ENCODE peak calls at places on chromosome 16, in nine cellular contexts. O, C, X, F, N, T, P, E and U are unnamed samples.

GRCh38 chr16:75580-76501 is 2.2 kb upstream of the MPG start:
- DNase-seq in F (peak; percentile 41), O (peak; percentile 95), P (peak; percentile 61), X (peak; percentile 62), C (no peak), N (peak; percentile 40), T (peak; percentile 87), E (peak; percentile 85), U (peak; percentile 93)

GRCh38 chr16:66886914-66887313 is 6.6 kb downstream of the PDP2 start:
- DNase-seq in T (no peak), X (no peak), N (no peak), F (no peak), E (peak; percentile 32), P (no peak), O (peak; percentile 53), C (no peak), U (no peak)

GRCh38 chr16:19213885-19214284 is 45.8 kb downstream of the SYT17 start:
- DNase-seq in E (no peak), N (peak; percentile 8), C (no peak), O (no peak), P (no peak), X (no peak), F (no peak), T (no peak), U (no peak)

GRCh38 chr16:74499114-74499513 is 77.8 kb upstream of the CLEC18B start:
- DNase-seq in N (no peak), F (no peak), T (no peak), C (no peak), X (no peak), O (no peak), E (no peak), P (no peak), U (no peak)

GRCh38 chr16:87323727-87324410 is 6.7 kb upstream of the C16orf95 start:
- DNase-seq in X (no peak), E (no peak), C (no peak), P (no peak), O (no peak), N (no peak), T (no peak), F (no peak), U (no peak)

GRCh38 chr16:48559462-48560211 is 50.3 kb downstream of the N4BP1 start:
- DNase-seq in T (no peak), P (no peak), O (no peak), E (no peak), N (no peak), F (no peak), X (no peak), C (no peak), U (no peak)

GRCh38 chr16:57966133-57966805 is 4.7 kb downstream of the CNGB1 start:
- DNase-seq in C (no peak), F (no peak), T (no peak), N (no peak), O (peak; percentile 50), X (no peak), E (no peak), P (no peak), U (peak; percentile 37)

GRCh38 chr16:3691778-3692177 is 25.5 kb downstream of the TRAP1 start:
- DNase-seq in E (no peak), T (no peak), O (no peak), F (no peak), C (no peak), P (no peak), X (no peak), N (no peak), U (peak; percentile 29)

GRCh38 chr16:35391328-35391727 is 1931.9 kb downstream of the TP53TG3F start:
- DNase-seq in F (no peak), P (peak; percentile 3), N (peak; percentile 25), E (peak; percentile 9), X (peak; percentile 3), O (no peak), C (peak; percentile 20), T (no peak), U (peak; percentile 33)

GRCh38 chr16:50711040-50711439 is 17.6 kb downstream of the NOD2 start:
- DNase-seq in X (no peak), C (no peak), E (no peak), O (no peak), F (no peak), N (no peak), T (no peak), P (no peak), U (no peak)

GRCh38 chr16:5252800-5253199 is 155.2 kb upstream of the EEF2KMT start:
- DNase-seq in E (no peak), O (no peak), P (no peak), N (no peak), F (no peak), T (no peak), X (no peak), C (no peak), U (no peak)